ENCODE peak calls at places on chromosomes 16 and 17, in five cellular contexts. W, V, Z, X and D are unnamed samples.

GRCh38 chr16:56226840-56227525 is 35.7 kb downstream of the GNAO1 start:
- DNase-seq in W (no peak), V (no peak), Z (no peak), X (no peak), D (no peak)

GRCh38 chr16:38941-39892 is 14.2 kb downstream of the POLR3K start:
- DNase-seq in W (no peak), V (no peak), Z (no peak), X (peak; percentile 79), D (no peak)

GRCh38 chr16:160691-161190 is 5.0 kb upstream of the HBM start:
- DNase-seq in W (no peak), V (no peak), Z (no peak), X (no peak), D (no peak)

GRCh38 chr17:83099570-83100181 is 20.3 kb downstream of the METRNL start:
- DNase-seq in W (no peak), V (no peak), Z (no peak), X (no peak), D (no peak)

GRCh38 chr17:80345841-80346497 is 69.0 kb upstream of the ENDOV start:
- DNase-seq in W (no peak), V (no peak), Z (no peak), X (no peak), D (no peak)

GRCh38 chr16:77330332-77331043 is 104.3 kb downstream of the ADAMTS18 start:
- DNase-seq in W (no peak), V (no peak), Z (no peak), X (no peak), D (peak; percentile 20)

GRCh38 chr16:57535680-57536305 is 578 bp downstream of the CCDC102A start:
- DNase-seq in W (peak; percentile 73), V (peak; percentile 98), Z (peak; percentile 77), X (no peak), D (peak; percentile 93)

GRCh38 chr17:81160306-81160705 is 5.0 kb upstream of the PVALEF start:
- DNase-seq in W (no peak), V (no peak), Z (no peak), X (no peak), D (no peak)

GRCh38 chr17:44906987-44907681 is 7.9 kb upstream of the EFTUD2 start:
- DNase-seq in W (no peak), V (no peak), Z (no peak), X (no peak), D (no peak)

GRCh38 chr17:14311186-14311705 is 10.4 kb downstream of the HS3ST3B1 start:
- DNase-seq in W (no peak), V (no peak), Z (no peak), X (no peak), D (no peak)

GRCh38 chr16:57628008-57628781 is at the start of gene ADGRG1:
- DNase-seq in W (peak; percentile 65), V (peak; percentile 53), Z (peak; percentile 67), X (no peak), D (peak; percentile 54)

GRCh38 chr17:38982858-38983746 is 15.9 kb upstream of the FBXO47 start:
- DNase-seq in W (peak; percentile 13), V (peak; percentile 44), Z (peak; percentile 69), X (peak; percentile 19), D (peak; percentile 50)

GRCh38 chr16:85712841-85713240 is 24.1 kb upstream of the GINS2 start:
- DNase-seq in W (no peak), V (no peak), Z (no peak), X (no peak), D (no peak)

GRCh38 chr16:66746048-66746447 is 5.4 kb downstream of the DYNC1LI2 start:
- DNase-seq in W (no peak), V (no peak), Z (no peak), X (no peak), D (no peak)

GRCh38 chr16:68645494-68646388 is 631 bp downstream of the CDH3 start:
- DNase-seq in W (no peak), V (no peak), Z (no peak), X (no peak), D (no peak)

GRCh38 chr17:47847341-47848197 is 3.4 kb downstream of the SP6 start:
- DNase-seq in W (no peak), V (no peak), Z (no peak), X (no peak), D (peak; percentile 35)

GRCh38 chr17:45372325-45372869 is 55.6 kb upstream of the MAP3K14 start:
- DNase-seq in W (no peak), V (no peak), Z (no peak), X (no peak), D (no peak)

GRCh38 chr17:76542984-76543383 is 3.1 kb downstream of the PRCD start:
- DNase-seq in W (no peak), V (no peak), Z (no peak), X (no peak), D (no peak)

GRCh38 chr17:3848229-3848628 is 2.2 kb upstream of the NCBP3 start:
- DNase-seq in W (no peak), V (no peak), Z (no peak), X (no peak), D (no peak)

GRCh38 chr16:67926181-67926742 is 5.4 kb downstream of the CTRL start:
- DNase-seq in W (no peak), V (peak; percentile 62), Z (no peak), X (no peak), D (no peak)

DNA sequence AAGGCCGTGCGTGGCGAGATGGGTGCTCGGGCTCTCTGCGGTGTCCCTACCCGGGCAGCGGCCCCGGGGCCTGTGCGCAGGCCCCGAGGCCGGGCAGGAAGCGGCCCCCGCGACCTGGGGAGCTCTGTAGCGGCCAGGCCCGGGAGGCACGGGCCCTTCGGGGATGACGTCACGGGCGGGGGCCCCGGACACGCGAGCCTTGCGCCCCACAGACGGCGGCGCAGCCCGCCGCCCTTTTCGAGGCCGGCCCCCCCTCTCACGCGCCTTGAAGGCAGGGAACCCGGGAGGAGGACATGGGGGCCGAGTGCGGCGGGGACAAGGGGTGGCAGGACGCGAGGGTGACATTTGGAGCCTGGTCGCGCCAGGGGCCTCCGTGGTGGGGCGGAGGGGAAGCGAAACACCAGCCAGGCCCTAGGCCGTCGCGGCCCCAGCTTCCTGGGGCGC is 1.1 kb downstream of the RAI1 start:
- DNase-seq in W (no peak), V (no peak), Z (no peak), X (no peak), D (no peak)
- TF ChIP-seq SUZ12 in W (peak; percentile 88), V (no peak), Z (no peak), X (no peak), D (no peak)

GRCh38 chr16:2035431-2036199 is 8.9 kb downstream of the NHERF2 start:
- DNase-seq in W (no peak), V (no peak), Z (peak; percentile 84), X (no peak), D (no peak)
- TF ChIP-seq SUZ12 in W (no peak), V (no peak), Z (no peak), X (no peak), D (no peak)

GRCh38 chr17:63834431-63835166 is 7.1 kb upstream of the FTSJ3 start:
- DNase-seq in W (peak; percentile 54), V (peak; percentile 84), Z (peak; percentile 81), X (no peak), D (no peak)
- TF ChIP-seq SUZ12 in W (no peak), V (no peak), Z (no peak), X (no peak), D (no peak)

GRCh38 chr16:12586701-12587100 is 217.0 kb downstream of the CPPED1 start:
- DNase-seq in W (no peak), V (no peak), Z (no peak), X (no peak), D (no peak)

GRCh38 chr16:12583237-12583897 is 220.3 kb downstream of the CPPED1 start:
- DNase-seq in W (no peak), V (no peak), Z (no peak), X (no peak), D (no peak)

GRCh38 chr16:12587170-12587569 is 216.5 kb downstream of the CPPED1 start:
- DNase-seq in W (no peak), V (no peak), Z (no peak), X (no peak), D (no peak)

GRCh38 chr16:12582696-12583095 is 221.0 kb downstream of the CPPED1 start:
- DNase-seq in W (no peak), V (no peak), Z (no peak), X (no peak), D (no peak)

DNA sequence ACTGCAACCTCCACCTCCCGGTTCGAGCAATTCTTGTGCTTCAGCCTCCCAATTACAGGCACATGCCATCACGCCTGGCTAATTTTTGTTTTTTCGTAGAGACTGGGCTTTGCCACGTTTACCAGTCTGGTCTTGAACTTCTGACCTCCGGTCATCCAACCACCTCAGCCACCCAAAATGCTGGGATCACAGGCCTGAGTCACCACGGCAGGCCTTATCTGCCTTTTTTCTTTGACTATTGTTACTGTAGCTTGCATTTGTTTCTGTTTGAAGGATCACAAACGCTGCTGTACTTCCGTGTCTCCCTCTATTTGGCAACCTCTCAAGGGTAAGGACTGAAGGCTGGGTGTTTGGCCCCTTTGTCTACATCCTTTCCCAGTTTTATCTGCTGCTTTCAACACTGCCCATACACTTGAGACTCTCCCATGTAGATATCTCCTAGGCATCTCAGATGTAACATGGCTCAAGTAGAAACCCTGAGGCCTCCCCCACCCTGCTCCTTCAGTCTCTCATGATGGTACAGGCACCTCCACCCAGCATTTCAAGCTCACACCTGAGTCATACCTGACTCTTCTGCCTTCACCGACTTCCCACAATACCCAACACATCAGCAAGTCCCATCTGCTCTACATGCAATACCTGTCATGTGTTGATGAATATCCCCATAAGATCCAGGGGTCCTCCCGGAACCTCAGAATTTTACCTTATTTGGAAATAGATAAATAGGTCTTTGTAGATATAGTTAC is 219.0 kb downstream of the CPPED1 start:
- DNase-seq in W (no peak), V (no peak), Z (peak; percentile 91), X (no peak), D (no peak)
- TF ChIP-seq SUZ12 in W (no peak), V (no peak), Z (no peak), X (no peak), D (no peak)

GRCh38 chr16:79560923-79561322 is 39.6 kb downstream of the MAF start:
- DNase-seq in W (no peak), V (no peak), Z (no peak), X (no peak), D (no peak)

GRCh38 chr16:79561729-79562128 is 38.8 kb downstream of the MAF start:
- DNase-seq in W (no peak), V (no peak), Z (no peak), X (no peak), D (no peak)

GRCh38 chr16:79563919-79564318 is 36.6 kb downstream of the MAF start:
- DNase-seq in W (no peak), V (no peak), Z (no peak), X (no peak), D (peak; percentile 11)

GRCh38 chr16:79562166-79562823 is 38.2 kb downstream of the MAF start:
- DNase-seq in W (no peak), V (no peak), Z (no peak), X (no peak), D (no peak)

DNA sequence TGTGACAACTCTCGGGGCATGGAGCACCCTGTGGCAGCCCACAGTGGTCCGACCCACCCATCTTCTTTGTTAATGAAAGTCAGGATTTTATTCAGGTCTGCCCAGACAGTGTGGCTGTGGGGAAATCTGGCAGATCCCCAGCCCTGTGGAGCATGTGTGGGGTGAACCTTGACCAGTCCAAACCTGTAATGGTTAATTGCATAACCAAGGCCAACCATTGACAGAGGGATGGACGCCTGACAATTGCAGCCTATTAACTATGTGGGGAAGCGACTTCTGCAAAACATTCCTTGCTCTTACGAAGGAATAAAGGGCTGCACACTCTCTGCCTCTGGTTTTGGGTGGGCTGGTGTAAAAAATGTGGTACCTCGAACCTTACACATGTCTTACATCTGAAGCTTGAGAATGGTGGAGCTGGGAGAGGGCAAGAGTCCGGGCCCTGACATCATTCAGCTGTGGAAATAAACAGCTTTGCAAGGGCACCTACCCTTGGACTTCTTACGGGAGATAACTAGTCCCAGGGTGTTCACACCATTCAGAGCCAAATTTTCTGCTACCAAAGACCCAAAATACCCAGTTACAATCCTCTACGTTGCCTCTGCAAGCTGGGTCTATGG is 35.8 kb downstream of the MAF start:
- DNase-seq in W (no peak), V (no peak), Z (peak; percentile 59), X (no peak), D (no peak)
- TF ChIP-seq SUZ12 in W (no peak), V (no peak), Z (no peak), X (no peak), D (no peak)